ENCODE peak calls at places on chromosomes 1 and 21, in four cellular contexts. One of them, this sample, is unnamed.

GRCh38 chr1:209787551-209787950 is 3.2 kb upstream of the C1orf74 start:
- DNase-seq in right lobe of liver: peak; percentile 77
- DNase-seq in stomach: peak; percentile 80
- DNase-seq in fibroblast of lung: no peak
- DNase-seq in this sample: no peak

GRCh38 chr1:204213668-204214662 is at the start of gene GOLT1A:
- DNase-seq in right lobe of liver: peak; percentile 95
- DNase-seq in stomach: peak; percentile 91
- DNase-seq in fibroblast of lung: peak; percentile 86
- DNase-seq in this sample: peak; percentile 90

GRCh38 chr1:229229721-229230135 is 41.2 kb upstream of the RAB4A start:
- DNase-seq in right lobe of liver: peak; percentile 91
- DNase-seq in stomach: peak; percentile 76
- DNase-seq in fibroblast of lung: peak; percentile 78
- DNase-seq in this sample: no peak

GRCh38 chr1:8903410-8903809 is 24.9 kb upstream of the ENO1 start:
- DNase-seq in right lobe of liver: no peak
- DNase-seq in stomach: no peak
- DNase-seq in fibroblast of lung: no peak
- DNase-seq in this sample: no peak

GRCh38 chr1:209685835-209686234 is 10.6 kb downstream of the G0S2 start:
- DNase-seq in right lobe of liver: no peak
- DNase-seq in stomach: no peak
- DNase-seq in fibroblast of lung: no peak
- DNase-seq in this sample: no peak

GRCh38 chr1:9675393-9675792 is 23.9 kb downstream of the PIK3CD start:
- DNase-seq in right lobe of liver: no peak
- DNase-seq in stomach: no peak
- DNase-seq in fibroblast of lung: no peak
- DNase-seq in this sample: no peak

GRCh38 chr1:209208648-209209047 is 374.9 kb upstream of the CAMK1G start:
- DNase-seq in right lobe of liver: no peak
- DNase-seq in stomach: no peak
- DNase-seq in fibroblast of lung: no peak
- DNase-seq in this sample: no peak

GRCh38 chr1:26438041-26438440 is 5.9 kb downstream of the DHDDS start:
- DNase-seq in right lobe of liver: no peak
- DNase-seq in stomach: no peak
- DNase-seq in fibroblast of lung: no peak
- DNase-seq in this sample: no peak

GRCh38 chr1:183195146-183195571 is 9.1 kb downstream of the LAMC2 start:
- DNase-seq in right lobe of liver: no peak
- DNase-seq in stomach: no peak
- DNase-seq in fibroblast of lung: no peak
- DNase-seq in this sample: no peak

GRCh38 chr1:65948609-65949229 is 156.0 kb downstream of the PDE4B start:
- DNase-seq in right lobe of liver: no peak
- DNase-seq in stomach: no peak
- DNase-seq in fibroblast of lung: peak; percentile 97
- DNase-seq in this sample: no peak

GRCh38 chr1:15948600-15949452 is 27.1 kb downstream of the ZBTB17 start:
- DNase-seq in right lobe of liver: peak; percentile 46
- DNase-seq in stomach: peak; percentile 38
- DNase-seq in fibroblast of lung: peak; percentile 92
- DNase-seq in this sample: no peak
- H3K4me3 ChIP-seq in right lobe of liver: no peak overlapping the region
- H3K4me3 ChIP-seq in stomach: no peak overlapping the region
- H3K4me3 ChIP-seq in fibroblast of lung: peak overlapping the region; percentile 46
- H3K4me3 ChIP-seq in this sample: peak overlapping the region; percentile 9

DNA sequence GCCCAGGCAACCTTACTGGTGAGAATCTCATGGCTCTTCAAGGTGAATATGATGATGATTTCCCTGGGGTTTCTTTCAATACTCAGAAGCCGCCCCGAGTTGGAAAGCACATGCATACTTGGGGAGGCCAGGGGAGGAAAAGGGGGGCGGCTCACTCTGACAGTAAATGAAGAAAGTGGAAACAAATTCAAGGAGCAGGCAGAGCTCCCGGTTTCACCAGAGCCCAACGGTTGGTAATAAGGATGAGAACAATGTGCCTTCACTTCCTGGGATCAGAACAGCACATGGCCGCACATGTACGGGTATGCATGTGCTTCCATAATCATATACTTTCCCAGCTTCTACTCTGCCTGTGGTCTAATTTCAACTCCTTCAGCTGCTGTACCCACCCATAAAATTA is 3.8 kb upstream of the ARHGEF2 start:
- DNase-seq in right lobe of liver: no peak
- DNase-seq in stomach: no peak
- DNase-seq in fibroblast of lung: no peak
- DNase-seq in this sample: no peak
- H3K4me3 ChIP-seq in right lobe of liver: no peak overlapping the region
- H3K4me3 ChIP-seq in stomach: peak overlapping the region; percentile 2
- H3K4me3 ChIP-seq in fibroblast of lung: peak overlapping the region; percentile 90
- H3K4me3 ChIP-seq in this sample: no peak overlapping the region

GRCh38 chr1:222815367-222815765 is 527 bp downstream of the DISP1 start:
- DNase-seq in right lobe of liver: no peak
- DNase-seq in stomach: no peak
- DNase-seq in fibroblast of lung: no peak
- DNase-seq in this sample: peak; percentile 47

GRCh38 chr1:222811671-222812070 is 3.2 kb upstream of the DISP1 start:
- DNase-seq in right lobe of liver: no peak
- DNase-seq in stomach: no peak
- DNase-seq in fibroblast of lung: no peak
- DNase-seq in this sample: peak; percentile 61

GRCh38 chr1:222814536-222815366 is at the start of gene DISP1:
- DNase-seq in right lobe of liver: peak; percentile 90
- DNase-seq in stomach: peak; percentile 89
- DNase-seq in fibroblast of lung: peak; percentile 79
- DNase-seq in this sample: peak; percentile 91

GRCh38 chr1:222817529-222817928 is 2.7 kb downstream of the DISP1 start:
- DNase-seq in right lobe of liver: no peak
- DNase-seq in stomach: no peak
- DNase-seq in fibroblast of lung: peak; percentile 99
- DNase-seq in this sample: no peak

GRCh38 chr1:222813866-222814535 is 838 bp upstream of the DISP1 start:
- DNase-seq in right lobe of liver: no peak
- DNase-seq in stomach: no peak
- DNase-seq in fibroblast of lung: peak; percentile 22
- DNase-seq in this sample: no peak
- H3K4me3 ChIP-seq in right lobe of liver: peak overlapping the region; percentile 91
- H3K4me3 ChIP-seq in stomach: peak overlapping the region; percentile 90
- H3K4me3 ChIP-seq in fibroblast of lung: peak overlapping the region; percentile 93
- H3K4me3 ChIP-seq in this sample: peak overlapping the region; percentile 75

GRCh38 chr21:45640888-45641479 is 2.5 kb upstream of the PCBP3 start:
- DNase-seq in right lobe of liver: no peak
- DNase-seq in stomach: no peak
- DNase-seq in fibroblast of lung: peak; percentile 56
- DNase-seq in this sample: peak; percentile 37

GRCh38 chr21:45643021-45643980 is at the start of gene PCBP3:
- DNase-seq in right lobe of liver: peak; percentile 88
- DNase-seq in stomach: peak; percentile 96
- DNase-seq in fibroblast of lung: peak; percentile 97
- DNase-seq in this sample: peak; percentile 99

GRCh38 chr21:45644041-45644906 is 749 bp downstream of the PCBP3 start:
- DNase-seq in right lobe of liver: no peak
- DNase-seq in stomach: no peak
- DNase-seq in fibroblast of lung: peak; percentile 28
- DNase-seq in this sample: peak; percentile 57

GRCh38 chr21:45641480-45642035 is 2.0 kb upstream of the PCBP3 start:
- DNase-seq in right lobe of liver: no peak
- DNase-seq in stomach: no peak
- DNase-seq in fibroblast of lung: no peak
- DNase-seq in this sample: no peak

DNA sequence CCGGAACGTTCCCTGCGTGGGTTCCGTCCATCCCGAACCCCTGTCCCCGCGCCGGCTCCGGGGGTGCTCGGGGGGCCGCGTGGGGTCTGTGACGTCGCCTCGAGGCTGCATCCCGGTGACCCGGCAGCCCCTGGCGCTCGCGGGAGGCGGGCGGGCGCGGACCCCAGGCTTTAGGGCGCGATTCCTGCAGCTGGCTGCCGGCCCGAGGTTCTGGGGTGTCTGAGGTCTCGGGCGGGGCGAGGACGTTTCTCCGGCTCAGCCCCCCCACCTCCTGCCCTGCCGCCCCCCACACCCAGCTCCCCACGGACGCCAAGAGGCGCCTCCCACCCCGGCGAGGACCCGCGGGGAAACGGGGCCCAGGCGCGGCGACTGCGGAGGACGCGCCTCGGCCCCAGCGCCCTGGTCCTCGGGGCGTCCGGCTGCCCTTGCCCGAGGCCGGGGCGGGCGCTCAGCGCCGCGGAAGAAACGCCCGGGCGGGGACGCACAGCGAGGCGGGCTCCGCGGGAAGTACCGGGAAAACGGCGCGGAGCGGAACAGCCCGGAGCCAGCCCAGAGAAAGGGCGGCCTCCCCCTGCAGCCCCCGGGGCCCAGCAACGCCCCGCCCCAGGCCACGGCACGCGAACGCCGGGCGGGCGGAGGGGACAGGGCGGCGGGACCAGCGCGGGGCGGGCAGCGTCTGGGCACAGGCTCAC is 1.3 kb upstream of the PCBP3 start:
- DNase-seq in right lobe of liver: no peak
- DNase-seq in stomach: no peak
- DNase-seq in fibroblast of lung: peak; percentile 31
- DNase-seq in this sample: no peak
- H3K4me3 ChIP-seq in right lobe of liver: no peak overlapping the region
- H3K4me3 ChIP-seq in stomach: peak overlapping the region; percentile 68
- H3K4me3 ChIP-seq in fibroblast of lung: no peak overlapping the region
- H3K4me3 ChIP-seq in this sample: peak overlapping the region; percentile 61

This sample was measured in Peyer's patch.